ENCODE peak calls at places on chromosomes 13 and 19, in eight cellular contexts. One of them, this sample, is unnamed.

GRCh38 chr19:37251308-37252229 is 33.6 kb downstream of the ZNF383 start:
- DNase-seq in HCT116: no peak
- DNase-seq in thoracic aorta: peak; percentile 11
- DNase-seq in neuronal stem cell: peak; percentile 76
- DNase-seq in psoas muscle: peak; percentile 80
- DNase-seq in fibroblast of lung: peak; percentile 99
- DNase-seq in body of pancreas: peak; percentile 68
- DNase-seq in IMR-90: peak; percentile 97
- DNase-seq in this sample: no peak

GRCh38 chr13:71285700-71286099 is 581.3 kb downstream of the DACH1 start:
- DNase-seq in HCT116: no peak
- DNase-seq in neuronal stem cell: no peak
- DNase-seq in thoracic aorta: no peak
- DNase-seq in IMR-90: no peak
- DNase-seq in body of pancreas: no peak
- DNase-seq in fibroblast of lung: no peak
- DNase-seq in psoas muscle: no peak
- DNase-seq in this sample: no peak

GRCh38 chr19:52648336-52648990 is 10.3 kb upstream of the ZNF83 start:
- DNase-seq in HCT116: no peak
- DNase-seq in thoracic aorta: no peak
- DNase-seq in neuronal stem cell: no peak
- DNase-seq in fibroblast of lung: peak; percentile 30
- DNase-seq in IMR-90: peak; percentile 68
- DNase-seq in psoas muscle: no peak
- DNase-seq in body of pancreas: no peak
- DNase-seq in this sample: no peak

GRCh38 chr13:72383646-72384045 is 343.8 kb downstream of the MZT1 start:
- DNase-seq in body of pancreas: no peak
- DNase-seq in thoracic aorta: no peak
- DNase-seq in fibroblast of lung: no peak
- DNase-seq in psoas muscle: no peak
- DNase-seq in neuronal stem cell: no peak
- DNase-seq in HCT116: no peak
- DNase-seq in IMR-90: no peak
- DNase-seq in this sample: no peak

GRCh38 chr13:113297370-113297871 is 382 bp downstream of the LAMP1 start:
- DNase-seq in neuronal stem cell: no peak
- DNase-seq in HCT116: no peak
- DNase-seq in thoracic aorta: no peak
- DNase-seq in fibroblast of lung: no peak
- DNase-seq in psoas muscle: no peak
- DNase-seq in IMR-90: no peak
- DNase-seq in body of pancreas: no peak
- DNase-seq in this sample: no peak

GRCh38 chr19:48858984-48859710 is 9.3 kb downstream of the PLEKHA4 start:
- DNase-seq in psoas muscle: peak; percentile 71
- DNase-seq in thoracic aorta: no peak
- DNase-seq in IMR-90: no peak
- DNase-seq in fibroblast of lung: no peak
- DNase-seq in neuronal stem cell: no peak
- DNase-seq in HCT116: no peak
- DNase-seq in body of pancreas: peak; percentile 76
- DNase-seq in this sample: no peak

GRCh38 chr13:34412817-34413365 is 529.2 kb upstream of the NBEA start:
- DNase-seq in HCT116: no peak
- DNase-seq in psoas muscle: no peak
- DNase-seq in body of pancreas: no peak
- DNase-seq in neuronal stem cell: no peak
- DNase-seq in IMR-90: no peak
- DNase-seq in thoracic aorta: no peak
- DNase-seq in fibroblast of lung: no peak
- DNase-seq in this sample: no peak

GRCh38 chr13:54415753-54416366 is 1387.2 kb downstream of the OLFM4 start:
- DNase-seq in IMR-90: no peak
- DNase-seq in body of pancreas: no peak
- DNase-seq in HCT116: no peak
- DNase-seq in neuronal stem cell: no peak
- DNase-seq in thoracic aorta: no peak
- DNase-seq in psoas muscle: no peak
- DNase-seq in fibroblast of lung: no peak
- DNase-seq in this sample: no peak

GRCh38 chr19:33389574-33390119 is 16.1 kb downstream of the CEBPG start:
- DNase-seq in thoracic aorta: no peak
- DNase-seq in IMR-90: no peak
- DNase-seq in HCT116: no peak
- DNase-seq in fibroblast of lung: no peak
- DNase-seq in psoas muscle: no peak
- DNase-seq in neuronal stem cell: no peak
- DNase-seq in body of pancreas: no peak
- DNase-seq in this sample: no peak

GRCh38 chr19:23062921-23063320 is 53.9 kb upstream of the ZNF730 start:
- DNase-seq in neuronal stem cell: no peak
- DNase-seq in IMR-90: no peak
- DNase-seq in body of pancreas: no peak
- DNase-seq in fibroblast of lung: no peak
- DNase-seq in thoracic aorta: no peak
- DNase-seq in HCT116: no peak
- DNase-seq in psoas muscle: no peak
- DNase-seq in this sample: no peak

GRCh38 chr13:110347535-110348308 is 40.6 kb downstream of the COL4A2 start:
- DNase-seq in body of pancreas: no peak
- DNase-seq in psoas muscle: peak; percentile 64
- DNase-seq in neuronal stem cell: no peak
- DNase-seq in fibroblast of lung: peak; percentile 68
- DNase-seq in IMR-90: peak; percentile 90
- DNase-seq in thoracic aorta: peak; percentile 72
- DNase-seq in HCT116: peak; percentile 41
- DNase-seq in this sample: no peak

GRCh38 chr19:2239771-2240770 is 3.4 kb downstream of the SF3A2 start:
- DNase-seq in neuronal stem cell: peak; percentile 56
- DNase-seq in fibroblast of lung: peak; percentile 43
- DNase-seq in IMR-90: peak; percentile 48
- DNase-seq in body of pancreas: no peak
- DNase-seq in psoas muscle: no peak
- DNase-seq in HCT116: no peak
- DNase-seq in thoracic aorta: no peak
- DNase-seq in this sample: no peak

GRCh38 chr19:53671621-53672111 is 39.9 kb downstream of the DPRX start:
- DNase-seq in neuronal stem cell: no peak
- DNase-seq in thoracic aorta: no peak
- DNase-seq in psoas muscle: no peak
- DNase-seq in body of pancreas: no peak
- DNase-seq in HCT116: no peak
- DNase-seq in fibroblast of lung: no peak
- DNase-seq in IMR-90: no peak
- DNase-seq in this sample: no peak

GRCh38 chr13:22451345-22451744 is 729.4 kb upstream of the SGCG start:
- DNase-seq in HCT116: no peak
- DNase-seq in psoas muscle: peak; percentile 53
- DNase-seq in body of pancreas: no peak
- DNase-seq in IMR-90: no peak
- DNase-seq in fibroblast of lung: peak; percentile 39
- DNase-seq in thoracic aorta: no peak
- DNase-seq in neuronal stem cell: peak; percentile 86
- DNase-seq in this sample: no peak
- H3K27ac ChIP-seq in HCT116: no peak overlapping the region
- H3K27ac ChIP-seq in psoas muscle: no peak overlapping the region
- H3K27ac ChIP-seq in body of pancreas: no peak overlapping the region
- H3K27ac ChIP-seq in IMR-90: no peak overlapping the region
- H3K27ac ChIP-seq in fibroblast of lung: no peak overlapping the region
- H3K27ac ChIP-seq in thoracic aorta: no peak overlapping the region
- H3K27ac ChIP-seq in neuronal stem cell: peak overlapping the region; percentile 98
- H3K27ac ChIP-seq in this sample: no peak overlapping the region

DNA sequence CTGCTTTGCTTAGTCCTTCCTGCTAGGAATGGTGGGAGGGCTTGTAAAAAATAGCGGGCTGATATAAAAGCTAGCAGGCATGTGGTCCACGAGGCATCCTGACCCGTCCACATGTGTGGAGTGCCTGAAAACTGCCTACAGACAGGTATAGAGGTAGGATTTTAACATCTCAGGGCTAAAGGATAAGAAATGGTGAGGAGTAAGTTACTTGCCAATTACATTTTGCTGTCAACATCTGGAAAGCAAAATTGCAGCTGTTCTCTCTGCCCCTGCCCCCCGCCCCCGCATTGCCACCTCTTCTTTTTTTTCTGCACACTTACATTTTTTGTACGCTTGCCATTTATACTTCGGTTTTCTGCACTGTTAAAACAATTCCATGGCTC is 21.0 kb downstream of the NFIX start:
- DNase-seq in fibroblast of lung: no peak
- DNase-seq in HCT116: no peak
- DNase-seq in neuronal stem cell: no peak
- DNase-seq in psoas muscle: no peak
- DNase-seq in body of pancreas: no peak
- DNase-seq in thoracic aorta: no peak
- DNase-seq in IMR-90: no peak
- DNase-seq in this sample: no peak
- H3K4me1 ChIP-seq in fibroblast of lung: peaks cover 32% of the 10 kb centered on the region
- H3K4me1 ChIP-seq in HCT116: peaks cover 23% of the 10 kb centered on the region
- H3K4me1 ChIP-seq in neuronal stem cell: peaks cover 4% of the 10 kb centered on the region
- H3K4me1 ChIP-seq in psoas muscle: peaks cover 75% of the 10 kb centered on the region
- H3K4me1 ChIP-seq in body of pancreas: peaks cover 15% of the 10 kb centered on the region
- H3K4me1 ChIP-seq in thoracic aorta: peaks cover 63% of the 10 kb centered on the region
- H3K4me1 ChIP-seq in IMR-90: peaks cover 41% of the 10 kb centered on the region
- H3K4me1 ChIP-seq in this sample: peaks cover 8% of the 10 kb centered on the region

GRCh38 chr19:1239796-1240737 is 1.5 kb upstream of the ATP5F1D start:
- DNase-seq in IMR-90: peak; percentile 92
- DNase-seq in psoas muscle: peak; percentile 95
- DNase-seq in body of pancreas: peak; percentile 79
- DNase-seq in thoracic aorta: no peak
- DNase-seq in HCT116: peak; percentile 82
- DNase-seq in fibroblast of lung: peak; percentile 91
- DNase-seq in neuronal stem cell: peak; percentile 94
- DNase-seq in this sample: no peak
- H3K4me3 ChIP-seq in IMR-90: peak overlapping the region; percentile 45
- H3K4me3 ChIP-seq in psoas muscle: peak overlapping the region; percentile 75
- H3K4me3 ChIP-seq in body of pancreas: no peak overlapping the region
- H3K4me3 ChIP-seq in thoracic aorta: peak overlapping the region; percentile 94
- H3K4me3 ChIP-seq in HCT116: peak overlapping the region; percentile 89
- H3K4me3 ChIP-seq in fibroblast of lung: no peak overlapping the region
- H3K4me3 ChIP-seq in neuronal stem cell: peak overlapping the region; percentile 26
- H3K4me3 ChIP-seq in this sample: peak overlapping the region; percentile 32

GRCh38 chr13:41460930-41461329 is 3.6 kb downstream of the RGCC start:
- DNase-seq in neuronal stem cell: no peak
- DNase-seq in IMR-90: no peak
- DNase-seq in thoracic aorta: no peak
- DNase-seq in psoas muscle: no peak
- DNase-seq in body of pancreas: no peak
- DNase-seq in HCT116: no peak
- DNase-seq in fibroblast of lung: no peak
- DNase-seq in this sample: no peak
- H3K27ac ChIP-seq in neuronal stem cell: no peak overlapping the region
- H3K27ac ChIP-seq in IMR-90: no peak overlapping the region
- H3K27ac ChIP-seq in thoracic aorta: no peak overlapping the region
- H3K27ac ChIP-seq in psoas muscle: no peak overlapping the region
- H3K27ac ChIP-seq in body of pancreas: no peak overlapping the region
- H3K27ac ChIP-seq in HCT116: no peak overlapping the region
- H3K27ac ChIP-seq in fibroblast of lung: no peak overlapping the region
- H3K27ac ChIP-seq in this sample: no peak overlapping the region

GRCh38 chr19:40800339-40800996 is 1.5 kb downstream of the EGLN2 start:
- DNase-seq in psoas muscle: no peak
- DNase-seq in neuronal stem cell: no peak
- DNase-seq in body of pancreas: no peak
- DNase-seq in fibroblast of lung: no peak
- DNase-seq in HCT116: no peak
- DNase-seq in IMR-90: no peak
- DNase-seq in thoracic aorta: no peak
- DNase-seq in this sample: no peak
- H3K4me1 ChIP-seq in psoas muscle: peaks cover 55% of the 10 kb centered on the region
- H3K4me1 ChIP-seq in neuronal stem cell: peaks cover 43% of the 10 kb centered on the region
- H3K4me1 ChIP-seq in body of pancreas: peaks cover 64% of the 10 kb centered on the region
- H3K4me1 ChIP-seq in fibroblast of lung: peaks cover 41% of the 10 kb centered on the region
- H3K4me1 ChIP-seq in HCT116: peaks cover 50% of the 10 kb centered on the region
- H3K4me1 ChIP-seq in IMR-90: peaks cover 36% of the 10 kb centered on the region
- H3K4me1 ChIP-seq in thoracic aorta: peaks cover 52% of the 10 kb centered on the region
- H3K4me1 ChIP-seq in this sample: peaks cover 7% of the 10 kb centered on the region

DNA sequence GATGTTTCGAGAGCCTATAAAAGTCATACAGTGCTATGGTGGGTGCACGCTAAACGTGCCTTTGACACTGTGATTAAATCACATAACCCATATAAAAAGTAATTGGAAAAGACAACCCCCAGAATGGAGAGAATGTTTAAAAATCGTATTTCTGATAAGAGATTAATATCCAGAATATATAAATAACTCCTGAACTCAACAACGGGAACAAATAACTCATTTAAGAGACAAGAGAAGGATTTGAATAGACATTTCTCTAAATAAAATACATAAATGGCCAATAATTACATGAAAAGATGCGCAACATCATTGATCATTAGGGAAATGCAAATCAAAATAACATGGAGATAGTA is 37.0 kb upstream of the IGFL4 start:
- DNase-seq in neuronal stem cell: no peak
- DNase-seq in HCT116: no peak
- DNase-seq in thoracic aorta: no peak
- DNase-seq in IMR-90: no peak
- DNase-seq in fibroblast of lung: no peak
- DNase-seq in body of pancreas: no peak
- DNase-seq in psoas muscle: no peak
- DNase-seq in this sample: no peak
- H3K4me3 ChIP-seq in neuronal stem cell: no peak overlapping the region
- H3K4me3 ChIP-seq in HCT116: no peak overlapping the region
- H3K4me3 ChIP-seq in thoracic aorta: peak overlapping the region; percentile 25
- H3K4me3 ChIP-seq in IMR-90: no peak overlapping the region
- H3K4me3 ChIP-seq in fibroblast of lung: no peak overlapping the region
- H3K4me3 ChIP-seq in body of pancreas: no peak overlapping the region
- H3K4me3 ChIP-seq in psoas muscle: no peak overlapping the region
- H3K4me3 ChIP-seq in this sample: no peak overlapping the region

GRCh38 chr13:65585346-65585745 is 1644.8 kb downstream of the PCDH9 start:
- DNase-seq in neuronal stem cell: no peak
- DNase-seq in IMR-90: no peak
- DNase-seq in psoas muscle: no peak
- DNase-seq in fibroblast of lung: no peak
- DNase-seq in body of pancreas: no peak
- DNase-seq in thoracic aorta: no peak
- DNase-seq in HCT116: no peak
- DNase-seq in this sample: no peak

GRCh38 chr13:65584126-65584525 is 1646.0 kb downstream of the PCDH9 start:
- DNase-seq in fibroblast of lung: no peak
- DNase-seq in neuronal stem cell: no peak
- DNase-seq in thoracic aorta: no peak
- DNase-seq in HCT116: no peak
- DNase-seq in psoas muscle: no peak
- DNase-seq in body of pancreas: no peak
- DNase-seq in IMR-90: no peak
- DNase-seq in this sample: peak; percentile 5

DNA sequence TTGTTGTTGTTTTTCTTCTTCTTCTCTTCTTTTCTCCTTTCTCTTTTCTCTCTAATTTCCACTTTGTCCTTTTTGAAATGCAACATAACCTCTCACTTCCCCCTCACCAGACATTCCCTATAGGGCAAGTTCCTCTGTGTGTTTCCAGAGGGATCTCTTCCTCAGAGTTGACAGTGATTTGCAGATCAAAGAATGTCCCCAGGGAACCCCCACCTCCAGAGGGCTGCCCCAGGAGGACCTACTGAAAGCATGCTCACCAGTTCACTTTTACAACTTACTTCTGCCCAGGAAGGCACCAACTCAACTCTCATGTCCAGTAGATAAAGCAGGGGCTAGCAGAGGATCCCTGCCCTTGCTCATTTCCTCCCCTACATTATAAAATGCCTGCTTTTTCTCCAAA is 1648.0 kb downstream of the PCDH9 start:
- DNase-seq in HCT116: no peak
- DNase-seq in fibroblast of lung: no peak
- DNase-seq in psoas muscle: no peak
- DNase-seq in body of pancreas: no peak
- DNase-seq in neuronal stem cell: no peak
- DNase-seq in IMR-90: no peak
- DNase-seq in thoracic aorta: no peak
- DNase-seq in this sample: no peak
- H3K27ac ChIP-seq in HCT116: no peak overlapping the region
- H3K27ac ChIP-seq in fibroblast of lung: no peak overlapping the region
- H3K27ac ChIP-seq in psoas muscle: no peak overlapping the region
- H3K27ac ChIP-seq in body of pancreas: no peak overlapping the region
- H3K27ac ChIP-seq in neuronal stem cell: no peak overlapping the region
- H3K27ac ChIP-seq in IMR-90: no peak overlapping the region
- H3K27ac ChIP-seq in thoracic aorta: no peak overlapping the region
- H3K27ac ChIP-seq in this sample: no peak overlapping the region

This sample was measured in iPS DF 6.9.